ENCODE peak calls at places on chromosome 18, in eight cellular contexts. L is cardiac fibroblast, T is GM13977, U is testis, I is RWPE1, R is right atrium auricular region, G is HCT116, E is mesothelial cell of epicardium. A is an unnamed sample.

GRCh38 chr18:56000041-56000440 is 412.0 kb upstream of the TCF4 start:
- DNase-seq in I (no peak), G (no peak), R (no peak), L (no peak), E (no peak), T (no peak), U (no peak), A (no peak)

GRCh38 chr18:56541340-56541739 is 97.1 kb downstream of the TXNL1 start:
- DNase-seq in T (no peak), G (no peak), R (no peak), L (no peak), U (no peak), E (no peak), I (no peak), A (no peak)

GRCh38 chr18:62324917-62325805 is at the start of gene TNFRSF11A:
- DNase-seq in E (no peak), L (peak), R (no peak), T (peak), U (peak), I (peak), G (no peak), A (peak)

GRCh38 chr18:34128436-34128835 is 96.3 kb downstream of the NOL4 start:
- DNase-seq in G (no peak), R (no peak), U (no peak), E (no peak), I (no peak), L (peak), T (no peak), A (no peak)

GRCh38 chr18:62857278-62857976 is 142.1 kb downstream of the PHLPP1 start:
- DNase-seq in E (no peak), R (no peak), U (no peak), I (no peak), G (no peak), L (no peak), T (no peak), A (no peak)

GRCh38 chr18:24987271-24987932 is 364.6 kb downstream of the ZNF521 start:
- DNase-seq in L (no peak), T (no peak), I (no peak), U (no peak), E (no peak), R (peak), G (no peak), A (no peak)

GRCh38 chr18:25144835-25145234 is 207.1 kb downstream of the ZNF521 start:
- DNase-seq in E (no peak), R (peak), T (no peak), I (no peak), G (no peak), L (peak), U (no peak), A (no peak)

GRCh38 chr18:9731380-9731779 is 23.3 kb downstream of the RAB31 start:
- DNase-seq in T (no peak), R (peak), E (no peak), U (no peak), I (peak), G (no peak), L (peak), A (no peak)

GRCh38 chr18:56038258-56039030 is 450.5 kb upstream of the TCF4 start:
- DNase-seq in U (no peak), R (no peak), I (no peak), L (no peak), G (no peak), T (no peak), E (no peak), A (no peak)

GRCh38 chr18:56085561-56085960 is 497.6 kb upstream of the TCF4 start:
- DNase-seq in T (no peak), L (peak), I (no peak), R (no peak), U (no peak), G (no peak), E (no peak), A (no peak)

GRCh38 chr18:23626451-23627279 is 36.0 kb downstream of the ANKRD29 start:
- DNase-seq in I (peak), T (no peak), E (no peak), L (peak), R (no peak), U (no peak), G (no peak), A (no peak)

GRCh38 chr18:12336251-12336650 is 28.2 kb downstream of the TUBB6 start:
- DNase-seq in L (no peak), U (no peak), T (no peak), R (no peak), I (no peak), E (no peak), G (no peak), A (no peak)

GRCh38 chr18:79164696-79165095 is 95.5 kb downstream of the ATP9B start:
- DNase-seq in G (no peak), L (no peak), U (no peak), I (no peak), E (no peak), R (no peak), T (no peak), A (no peak)

GRCh38 chr18:22813648-22814328 is 119.3 kb upstream of the RBBP8 start:
- DNase-seq in U (no peak), T (peak), G (no peak), R (no peak), L (peak), I (peak), E (no peak), A (peak)

GRCh38 chr18:42578781-42579180 is 536.7 kb downstream of the RIT2 start:
- DNase-seq in T (no peak), E (no peak), I (no peak), L (peak), R (no peak), U (no peak), G (no peak), A (no peak)

GRCh38 chr18:50131591-50131990 is 63.4 kb downstream of the MYO5B start:
- DNase-seq in E (no peak), I (no peak), R (no peak), G (no peak), T (peak), U (no peak), L (no peak), A (peak)

GRCh38 chr18:44143054-44143453 is 537.6 kb upstream of the SETBP1 start:
- DNase-seq in L (no peak), E (no peak), G (no peak), I (no peak), U (no peak), R (no peak), T (no peak), A (no peak)

GRCh38 chr18:53421869-53422268 is 802.6 kb downstream of the MBD2 start:
- DNase-seq in T (no peak), L (no peak), E (no peak), R (no peak), I (no peak), U (no peak), G (no peak), A (no peak)

GRCh38 chr18:53411511-53411910 is 813.0 kb downstream of the MBD2 start:
- DNase-seq in I (no peak), G (no peak), E (no peak), T (no peak), U (no peak), L (no peak), R (no peak), A (no peak)

GRCh38 chr18:53422896-53423295 is 801.6 kb downstream of the MBD2 start:
- DNase-seq in G (no peak), R (no peak), T (no peak), E (no peak), U (no peak), L (no peak), I (no peak), A (no peak)

GRCh38 chr18:53416985-53417384 is 807.5 kb downstream of the MBD2 start:
- DNase-seq in I (no peak), G (no peak), R (no peak), E (no peak), T (no peak), U (no peak), L (no peak), A (no peak)
- TF ChIP-seq CTCF in I (no peak), G (no peak), R (no peak), E (no peak), T (no peak), U (no peak), L (no peak), A (no peak)

GRCh38 chr18:28108801-28109200 is 68.1 kb downstream of the CDH2 start:
- DNase-seq in U (no peak), I (no peak), E (no peak), G (no peak), T (no peak), L (peak), R (no peak), A (no peak)
- TF ChIP-seq CTCF in U (no peak), I (no peak), E (no peak), G (no peak), T (no peak), L (no peak), R (no peak), A (no peak)

DNA sequence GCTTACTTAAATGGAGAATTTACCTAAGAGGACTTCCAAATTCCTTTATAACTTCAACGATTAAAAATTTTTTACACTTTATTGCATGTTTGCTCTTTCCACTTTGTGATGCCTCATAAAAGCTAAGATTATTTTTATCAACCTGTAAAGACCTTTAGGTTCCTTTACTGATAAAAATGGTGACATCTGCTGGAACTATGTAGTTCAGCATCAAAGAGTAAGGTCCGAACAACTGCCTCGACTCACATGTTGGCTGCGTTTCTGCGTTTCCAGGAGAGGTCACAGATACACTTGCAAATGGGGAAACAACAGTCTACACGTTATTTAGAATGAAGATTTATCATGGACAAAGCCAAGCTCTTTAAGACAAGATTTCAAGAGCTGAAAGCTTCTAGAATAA is 18.8 kb upstream of the TMX3 start:
- DNase-seq in I (no peak), R (no peak), L (peak), G (no peak), E (no peak), U (no peak), T (no peak), A (no peak)
- TF ChIP-seq CTCF in I (peak), R (no peak), L (no peak), G (no peak), E (no peak), U (no peak), T (no peak), A (no peak)

DNA sequence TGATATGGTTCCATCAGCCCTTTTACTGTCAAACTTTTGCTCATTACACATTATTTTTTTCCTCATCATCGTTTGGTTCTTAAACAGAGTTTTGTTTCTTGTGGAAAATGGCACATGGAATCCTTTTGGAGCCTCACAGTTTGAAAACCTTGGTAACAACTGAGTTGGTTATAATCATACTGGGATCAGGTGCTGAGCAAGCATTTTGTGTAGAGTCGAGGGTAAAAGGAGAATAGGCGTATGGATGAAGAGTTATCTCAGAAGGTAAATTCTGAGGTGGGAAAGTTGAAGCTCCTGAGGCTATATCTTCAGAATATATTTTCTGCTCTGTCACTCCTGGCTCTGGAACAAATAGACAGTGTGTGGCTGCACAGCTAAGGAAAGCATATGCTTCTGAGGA is 274.0 kb upstream of the DSEL start:
- DNase-seq in I (no peak), T (no peak), U (no peak), L (no peak), G (no peak), R (no peak), E (no peak), A (no peak)
- TF ChIP-seq CTCF in I (no peak), T (no peak), U (no peak), L (no peak), G (no peak), R (no peak), E (no peak), A (no peak)

GRCh38 chr18:36153771-36154170 is 24.1 kb downstream of the ELP2 start:
- DNase-seq in T (no peak), I (no peak), E (no peak), U (peak), G (no peak), L (no peak), R (no peak), A (no peak)
- TF ChIP-seq CTCF in T (no peak), I (no peak), E (no peak), U (no peak), G (no peak), L (no peak), R (no peak), A (no peak)

GRCh38 chr18:7603259-7604000 is 36.3 kb downstream of the PTPRM start:
- DNase-seq in T (no peak), G (no peak), I (no peak), U (no peak), L (no peak), E (no peak), R (no peak), A (no peak)
- TF ChIP-seq CTCF in T (no peak), G (no peak), I (no peak), U (no peak), L (no peak), E (no peak), R (no peak), A (no peak)

GRCh38 chr18:53567935-53568574 is 656.4 kb downstream of the MBD2 start:
- DNase-seq in I (peak), T (peak), U (peak), L (peak), G (no peak), R (no peak), E (no peak), A (peak)
- TF ChIP-seq CTCF in I (peak), T (peak), U (peak), L (peak), G (peak), R (peak), E (peak), A (peak)

GRCh38 chr18:28357785-28358401 is 181.0 kb upstream of the CDH2 start:
- DNase-seq in L (peak), E (no peak), R (no peak), T (no peak), I (no peak), G (peak), U (no peak), A (no peak)
- TF ChIP-seq CTCF in L (peak), E (peak), R (no peak), T (no peak), I (no peak), G (peak), U (no peak), A (no peak)

DNA sequence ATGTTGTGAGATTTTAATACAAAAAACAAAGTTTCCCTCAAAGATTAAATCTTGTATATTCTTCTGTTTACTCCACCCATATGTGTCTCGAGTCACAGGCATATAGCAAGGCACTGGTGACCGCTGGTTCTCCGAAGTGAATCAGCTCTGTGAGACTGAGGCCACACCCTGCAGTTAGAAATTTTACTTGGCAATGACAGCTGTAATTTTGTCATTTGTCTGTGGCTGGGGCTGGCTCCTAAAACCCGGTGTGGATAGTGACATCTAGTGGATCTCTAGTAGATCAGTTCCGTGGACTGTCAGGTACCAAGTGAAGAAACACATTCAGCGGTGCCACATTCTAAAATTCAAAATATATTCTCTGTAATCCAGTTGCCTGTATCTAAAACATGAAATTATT is 278.0 kb downstream of the NEDD4L start:
- DNase-seq in T (peak), E (no peak), G (peak), I (peak), R (peak), L (peak), U (peak), A (peak)
- TF ChIP-seq CTCF in T (peak), E (no peak), G (peak), I (peak), R (peak), L (peak), U (peak), A (peak)